ENCODE peak calls at places on chromosomes 7 and 10, in seven cellular contexts. C, V, G, X, D, N and S are unnamed samples.

GRCh38 chr7:15396210-15397158 is 165.3 kb downstream of the AGMO start:
- DNase-seq in X (no peak), V (no peak), N (no peak), D (no peak), C (no peak), G (no peak), S (no peak)

GRCh38 chr7:121748546-121748945 is 124.4 kb upstream of the PTPRZ1 start:
- DNase-seq in D (no peak), X (no peak), C (no peak), N (no peak), V (no peak), G (no peak), S (no peak)

GRCh38 chr7:130150587-130150986 is 54.6 kb downstream of the TMEM209 start:
- DNase-seq in N (no peak), X (no peak), D (peak; percentile 54), V (peak; percentile 27), G (no peak), C (peak; percentile 51), S (no peak)

GRCh38 chr10:86191686-86192085 is 174.9 kb downstream of the GRID1 start:
- DNase-seq in D (no peak), C (no peak), N (no peak), X (no peak), V (no peak), G (no peak), S (no peak)

GRCh38 chr7:25964483-25964961 is 187.5 kb upstream of the NFE2L3 start:
- DNase-seq in N (no peak), X (no peak), V (no peak), C (no peak), D (no peak), G (no peak), S (no peak)

GRCh38 chr10:12875100-12875499 is 126.4 kb downstream of the CCDC3 start:
- DNase-seq in N (no peak), C (no peak), X (peak; percentile 46), G (no peak), D (no peak), V (no peak), S (peak; percentile 33)

GRCh38 chr10:133257489-133258065 is 19.1 kb downstream of the ADAM8 start:
- DNase-seq in X (peak; percentile 48), V (peak; percentile 73), D (peak; percentile 79), N (peak; percentile 13), C (peak; percentile 79), G (no peak), S (no peak)

GRCh38 chr10:84340632-84341537 is 12.5 kb downstream of the CCSER2 start:
- DNase-seq in D (no peak), G (no peak), C (no peak), X (no peak), N (no peak), V (no peak), S (no peak)

GRCh38 chr10:119412244-119412750 is 130.2 kb downstream of the RGS10 start:
- DNase-seq in G (no peak), D (no peak), V (no peak), C (no peak), N (no peak), X (peak; percentile 97), S (peak; percentile 55)

GRCh38 chr10:16014469-16014868 is 154.2 kb upstream of the MINDY3 start:
- DNase-seq in D (no peak), G (no peak), X (no peak), V (no peak), C (no peak), N (no peak), S (no peak)

GRCh38 chr7:17486835-17487234 is 188.4 kb downstream of the AHR start:
- DNase-seq in D (no peak), V (no peak), N (no peak), C (no peak), G (no peak), X (no peak), S (no peak)

GRCh38 chr10:90865400-90865799 is 6.4 kb upstream of the RPP30 start:
- DNase-seq in C (no peak), N (no peak), D (no peak), X (no peak), G (no peak), V (no peak), S (peak; percentile 36)

GRCh38 chr10:93576888-93577287 is 10.4 kb downstream of the FFAR4 start:
- DNase-seq in C (no peak), G (no peak), X (no peak), N (no peak), V (no peak), D (no peak), S (no peak)

GRCh38 chr10:132465889-132466519 is 69.0 kb downstream of the PWWP2B start:
- DNase-seq in V (no peak), G (no peak), X (no peak), D (no peak), N (no peak), C (no peak), S (no peak)

GRCh38 chr7:141456298-141456697 is 94.9 kb upstream of the AGK start:
- DNase-seq in C (no peak), D (no peak), G (no peak), X (no peak), N (no peak), V (no peak), S (no peak)

GRCh38 chr7:10237306-10237705 is 736.4 kb upstream of the PHF14 start:
- DNase-seq in G (no peak), X (peak; percentile 94), V (peak; percentile 73), C (no peak), N (peak; percentile 34), D (no peak), S (no peak)

GRCh38 chr10:6036861-6037321 is 25.3 kb downstream of the IL2RA start:
- DNase-seq in C (no peak), N (no peak), D (peak; percentile 35), X (no peak), V (no peak), G (no peak), S (no peak)

GRCh38 chr7:90931996-90932912 is 332.0 kb upstream of the FZD1 start:
- DNase-seq in X (no peak), N (no peak), D (no peak), C (no peak), V (no peak), G (no peak), S (no peak)

GRCh38 chr10:31749981-31750850 is 178.4 kb downstream of the ARHGAP12 start:
- DNase-seq in C (no peak), G (no peak), X (peak; percentile 38), V (no peak), N (no peak), D (no peak), S (no peak)

GRCh38 chr7:30722671-30723070 is 29.3 kb upstream of the INMT start:
- DNase-seq in G (no peak), X (no peak), C (no peak), N (no peak), V (no peak), D (no peak), S (no peak)

GRCh38 chr10:69885379-69886156 is 83.9 kb downstream of the COL13A1 start:
- DNase-seq in V (no peak), C (no peak), N (no peak), X (peak; percentile 92), G (no peak), D (no peak), S (peak; percentile 15)

GRCh38 chr7:90666186-90666585 is 70.1 kb downstream of the CDK14 start:
- DNase-seq in D (no peak), X (no peak), V (no peak), G (no peak), C (no peak), N (no peak), S (peak; percentile 66)

GRCh38 chr10:70477661-70478162 is 855 bp upstream of the PALD1 start:
- DNase-seq in N (no peak), X (no peak), V (peak; percentile 65), G (no peak), D (peak; percentile 59), C (no peak), S (peak; percentile 18)

GRCh38 chr10:17961551-17962422 is 10.1 kb downstream of the SLC39A12 start:
- DNase-seq in C (no peak), N (no peak), X (peak; percentile 20), D (no peak), V (no peak), G (no peak), S (peak; percentile 47)

GRCh38 chr7:80656029-80656428 is 17.6 kb downstream of the CD36 start:
- DNase-seq in C (no peak), N (no peak), D (no peak), V (no peak), X (no peak), G (no peak), S (no peak)
- H3K23ac ChIP-seq in C (no peak overlapping the region), N (no peak overlapping the region), D (no peak overlapping the region), V (no peak overlapping the region), X (no peak overlapping the region), G (no peak overlapping the region), S (no peak overlapping the region)

DNA sequence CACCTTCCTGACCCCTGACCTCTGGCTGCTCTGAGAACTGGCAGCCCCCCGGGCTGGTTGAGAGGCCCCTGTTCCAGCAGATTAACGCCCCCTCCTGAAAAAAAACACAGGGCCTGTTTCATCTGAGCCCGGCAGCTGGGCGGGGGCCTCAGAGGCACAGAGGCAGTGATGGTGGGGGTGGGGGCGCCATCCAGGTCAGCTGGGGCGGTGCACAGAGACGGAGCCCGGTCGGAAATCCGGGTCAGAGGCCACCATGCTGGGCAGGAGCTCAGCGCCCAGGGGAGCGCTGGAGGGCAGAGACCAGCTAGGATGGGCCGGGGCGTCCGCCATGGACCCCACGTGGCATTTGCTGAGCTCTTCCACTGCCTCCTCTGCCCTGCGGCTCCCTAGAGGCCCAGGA is 68.0 kb downstream of the UNCX start:
- DNase-seq in X (no peak), D (no peak), V (no peak), N (no peak), G (no peak), C (no peak), S (no peak)
- H3K23ac ChIP-seq in X (no peak overlapping the region), D (no peak overlapping the region), V (no peak overlapping the region), N (no peak overlapping the region), G (no peak overlapping the region), C (no peak overlapping the region), S (no peak overlapping the region)

DNA sequence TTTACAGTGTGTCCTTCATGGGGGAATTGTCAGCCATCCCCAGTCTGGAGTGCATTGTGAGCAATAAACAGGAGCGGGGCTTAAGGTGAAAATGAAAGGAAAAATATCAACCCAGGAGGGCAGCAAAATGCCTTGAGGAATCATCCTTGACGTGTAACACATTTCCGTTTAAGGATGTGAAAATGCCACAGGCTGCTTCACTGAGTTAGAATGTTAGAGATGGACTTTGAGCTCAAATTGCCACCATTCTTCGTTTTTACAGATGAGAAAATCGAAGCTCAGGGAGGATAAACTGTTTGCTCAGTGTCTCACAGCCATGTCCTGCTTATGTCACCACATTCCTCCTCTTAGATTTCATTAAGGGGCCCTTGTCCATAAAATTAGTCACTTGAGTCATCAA is 23.1 kb downstream of the SORCS3 start:
- DNase-seq in X (no peak), V (no peak), N (no peak), D (no peak), C (no peak), G (no peak), S (no peak)
- H3K23ac ChIP-seq in X (no peak overlapping the region), V (no peak overlapping the region), N (no peak overlapping the region), D (no peak overlapping the region), C (no peak overlapping the region), G (peak overlapping the region; percentile 44), S (no peak overlapping the region)

GRCh38 chr7:139560678-139561077 is 37.2 kb downstream of the CLEC2L start:
- DNase-seq in X (no peak), D (no peak), N (no peak), V (no peak), G (no peak), C (no peak), S (no peak)
- H3K23ac ChIP-seq in X (no peak overlapping the region), D (no peak overlapping the region), N (no peak overlapping the region), V (no peak overlapping the region), G (peak overlapping the region; percentile 83), C (no peak overlapping the region), S (no peak overlapping the region)